ENCODE peak calls at places on chromosomes 1 and 21, in nine cellular contexts. C is H9, G is astrocyte, K is fibroblast of lung, B is Panc1, F is mesothelial cell of epicardium, X is Calu3, S is kidney, R is neural progenitor cell. N is an unnamed sample.

GRCh38 chr21:39047046-39047445 is 136.2 kb downstream of the PSMG1 start:
- DNase-seq in G (no peak), K (no peak), B (no peak), S (no peak), C (no peak), R (no peak), X (no peak), F (no peak), N (no peak)

GRCh38 chr1:24481098-24481497 is 21.5 kb upstream of the RCAN3 start:
- DNase-seq in S (no peak), X (no peak), G (no peak), R (no peak), C (no peak), F (no peak), B (no peak), K (no peak), N (no peak)

GRCh38 chr1:205791568-205792180 is 16.4 kb upstream of the RAB29 start:
- DNase-seq in R (peak), B (peak), S (no peak), X (peak), K (peak), F (no peak), C (peak), G (no peak), N (peak)

GRCh38 chr21:28663111-28663693 is 329.5 kb downstream of the LTN1 start:
- DNase-seq in S (no peak), K (no peak), G (no peak), C (no peak), X (no peak), R (no peak), B (no peak), F (no peak), N (no peak)

GRCh38 chr1:206690516-206690915 is 5.8 kb downstream of the MAPKAPK2 start:
- DNase-seq in K (no peak), R (no peak), F (no peak), B (no peak), G (no peak), C (no peak), X (no peak), S (no peak), N (no peak)

GRCh38 chr1:78918157-78918556 is 88.4 kb downstream of the ADGRL4 start:
- DNase-seq in C (no peak), B (no peak), X (no peak), R (no peak), K (peak), G (peak), S (no peak), F (no peak), N (no peak)

GRCh38 chr1:2311184-2312032 is 79.9 kb downstream of the MORN1 start:
- DNase-seq in X (peak), C (peak), R (peak), S (no peak), K (peak), G (peak), F (peak), B (no peak), N (no peak)

GRCh38 chr1:7425229-7425628 is 345.9 kb upstream of the VAMP3 start:
- DNase-seq in R (no peak), G (no peak), S (peak), B (no peak), K (no peak), X (no peak), F (no peak), C (no peak), N (no peak)

GRCh38 chr1:11952455-11953109 is 18.1 kb downstream of the PLOD1 start:
- DNase-seq in X (no peak), B (no peak), C (no peak), S (no peak), F (no peak), R (no peak), K (no peak), G (no peak), N (peak)

GRCh38 chr1:116666090-116666489 is 1.4 kb downstream of the IGSF3 start:
- DNase-seq in F (no peak), S (no peak), B (no peak), C (no peak), G (no peak), X (no peak), K (no peak), R (peak), N (no peak)

GRCh38 chr1:175124842-175125241 is 57.2 kb downstream of the TNN start:
- DNase-seq in C (no peak), R (no peak), F (no peak), B (no peak), K (peak), X (no peak), G (no peak), S (no peak), N (no peak)

GRCh38 chr1:75099581-75099980 is 34.6 kb upstream of the LHX8 start:
- DNase-seq in C (no peak), S (no peak), X (no peak), R (no peak), G (no peak), K (no peak), F (no peak), B (no peak), N (no peak)

GRCh38 chr1:202691846-202692245 is 18.4 kb downstream of the SYT2 start:
- DNase-seq in C (no peak), F (no peak), X (no peak), B (no peak), G (no peak), K (no peak), S (no peak), R (no peak), N (no peak)

GRCh38 chr1:3306583-3307285 is 147.7 kb upstream of the ARHGEF16 start:
- DNase-seq in K (peak), F (no peak), B (no peak), X (no peak), S (no peak), C (no peak), G (peak), R (no peak), N (no peak)

GRCh38 chr1:155219592-155220031 is 11.1 kb downstream of the MTX1 start:
- DNase-seq in C (peak), S (no peak), R (peak), B (no peak), K (peak), G (no peak), X (no peak), F (no peak), N (peak)

DNA sequence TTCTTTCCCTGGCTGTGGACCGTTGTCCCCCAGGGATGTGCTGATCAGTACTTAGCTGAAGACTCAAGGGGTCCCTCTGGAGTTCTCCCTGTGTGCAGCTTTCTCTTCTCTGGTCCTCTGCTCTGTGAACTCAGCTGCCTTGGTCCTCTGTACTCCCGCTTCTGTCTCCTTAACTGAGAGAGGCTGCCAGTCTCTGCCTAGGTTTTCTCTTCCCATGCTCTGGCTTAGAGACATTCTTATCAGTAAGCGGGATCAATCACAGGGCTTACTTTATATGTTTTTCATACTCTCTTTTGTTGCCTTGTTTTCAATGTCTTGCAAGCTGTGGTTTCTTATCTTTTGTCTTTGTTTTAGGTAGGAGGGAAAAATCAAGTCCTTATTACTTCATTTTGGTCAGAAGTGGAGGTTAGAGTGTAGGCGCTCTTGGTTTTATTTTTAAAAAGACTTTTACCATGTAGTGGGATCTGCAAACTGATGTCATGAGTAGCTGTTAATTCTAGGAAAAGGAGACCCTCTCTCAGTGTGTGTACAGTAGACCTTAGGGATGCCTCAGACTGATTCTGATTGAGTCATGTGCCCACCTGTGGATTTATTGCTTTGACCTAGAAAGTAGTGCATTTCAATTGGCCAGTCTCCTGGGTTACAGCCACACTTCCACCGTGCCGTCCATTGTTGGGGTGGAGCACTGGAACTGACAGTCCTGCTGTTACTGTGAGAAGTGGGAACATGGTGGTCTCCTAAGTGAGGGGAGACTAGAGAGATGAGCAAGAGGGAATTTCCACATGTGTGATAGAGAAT is 46.6 kb downstream of the TTC3 start:
- DNase-seq in F (no peak), B (no peak), R (peak), S (no peak), G (peak), C (peak), K (no peak), X (no peak), N (no peak)
- TF ChIP-seq CTCF in F (no peak), B (peak), R (peak), S (no peak), G (no peak), C (peak), K (no peak), X (no peak), N (no peak)

DNA sequence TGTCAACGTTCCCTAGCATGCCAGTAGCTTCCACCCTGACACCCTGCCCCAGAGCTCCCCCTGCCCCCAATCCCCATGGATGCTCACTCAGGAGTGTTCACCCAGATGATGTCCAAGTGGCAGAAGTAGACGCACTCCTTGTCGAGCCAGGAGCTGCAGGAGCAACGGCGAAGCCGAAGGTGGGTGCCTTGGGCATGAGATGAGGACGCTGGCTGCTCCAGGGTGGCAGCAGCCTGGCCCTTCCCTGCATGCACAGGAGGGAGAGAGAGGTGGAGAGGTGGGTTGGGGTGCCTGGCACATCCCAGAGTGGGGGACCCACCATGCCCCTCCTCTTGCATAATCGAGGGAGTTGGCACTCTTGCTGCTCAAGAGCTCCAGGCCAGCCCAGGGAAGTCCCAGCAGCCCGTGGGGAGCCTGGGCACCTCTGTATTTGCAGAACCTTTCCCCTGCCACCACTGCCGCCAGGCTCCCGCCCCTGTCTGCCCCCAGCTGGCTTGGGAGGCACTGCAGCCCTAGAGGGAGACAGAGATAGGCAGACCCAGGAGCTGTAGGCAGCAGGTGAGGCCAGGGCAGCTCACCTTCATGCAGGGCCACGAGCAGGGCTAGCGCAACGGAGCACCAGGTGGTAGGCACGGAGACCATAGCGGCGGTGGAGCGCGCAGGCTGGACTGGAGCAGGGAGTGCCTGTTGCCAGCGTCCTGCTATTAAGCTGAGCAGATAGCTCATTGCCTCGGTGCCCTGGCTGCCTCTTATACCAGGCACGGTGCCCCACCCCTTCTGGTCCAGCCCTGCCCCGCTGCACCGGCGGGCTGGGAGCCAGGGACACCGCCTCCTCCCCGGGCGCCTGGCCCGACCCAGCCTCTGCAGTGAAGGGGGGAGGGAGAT is at the start of gene EDN2:
- DNase-seq in R (peak), X (peak), G (no peak), K (no peak), S (peak), F (no peak), C (peak), B (no peak), N (no peak)
- TF ChIP-seq CTCF in R (peak), X (peak), G (peak), K (no peak), S (peak), F (no peak), C (peak), B (no peak), N (no peak)

GRCh38 chr1:28893403-28894102 is 20.8 kb upstream of the EPB41 start:
- DNase-seq in G (no peak), B (no peak), C (peak), R (peak), X (no peak), S (peak), F (no peak), K (no peak), N (no peak)
- TF ChIP-seq CTCF in G (peak), B (no peak), C (peak), R (peak), X (no peak), S (no peak), F (no peak), K (peak), N (no peak)

DNA sequence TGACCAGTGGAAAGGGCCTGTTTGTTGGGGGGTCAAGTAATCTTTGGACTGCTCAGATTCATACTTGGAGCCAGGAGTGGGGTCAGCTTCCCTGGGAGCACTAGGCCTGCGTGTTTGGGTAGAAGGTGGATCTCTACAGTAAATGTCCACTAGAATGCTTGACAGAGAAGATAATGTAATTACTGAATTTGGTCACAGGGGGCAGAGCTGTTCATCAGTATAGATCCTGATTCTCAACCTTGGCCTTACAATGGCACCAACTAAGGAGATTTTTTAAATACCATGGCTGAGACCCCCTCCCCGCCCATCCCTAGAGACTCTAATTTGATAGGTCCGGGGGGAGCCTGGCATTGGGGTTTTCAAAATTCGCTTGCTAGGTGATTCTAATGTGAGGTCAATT is 217.5 kb upstream of the PLXNA2 start:
- DNase-seq in B (no peak), G (no peak), R (peak), F (no peak), C (no peak), X (no peak), S (no peak), K (no peak), N (no peak)
- TF ChIP-seq CTCF in B (peak), G (no peak), R (peak), F (peak), C (peak), X (peak), S (no peak), K (no peak), N (no peak)

GRCh38 chr1:33141781-33142180 is 40.1 kb downstream of the TRIM62 start:
- DNase-seq in B (no peak), K (no peak), C (no peak), G (no peak), X (no peak), S (no peak), F (no peak), R (no peak), N (no peak)

GRCh38 chr1:33141216-33141615 is 40.6 kb downstream of the TRIM62 start:
- DNase-seq in G (no peak), F (no peak), C (no peak), X (no peak), R (no peak), B (no peak), S (no peak), K (no peak), N (no peak)

GRCh38 chr1:33137800-33138199 is 44.0 kb downstream of the TRIM62 start:
- DNase-seq in G (no peak), S (peak), F (peak), K (peak), B (no peak), R (peak), C (peak), X (no peak), N (peak)

GRCh38 chr1:33142483-33143065 is 39.3 kb downstream of the TRIM62 start:
- DNase-seq in S (no peak), X (no peak), B (no peak), C (no peak), R (no peak), F (no peak), K (no peak), G (no peak), N (no peak)

GRCh38 chr1:33140153-33141149 is 41.4 kb downstream of the TRIM62 start:
- DNase-seq in K (no peak), S (no peak), F (no peak), R (peak), B (no peak), C (peak), G (no peak), X (no peak), N (no peak)
- TF ChIP-seq CTCF in K (no peak), S (no peak), F (no peak), R (no peak), B (peak), C (peak), G (no peak), X (no peak), N (no peak)

GRCh38 chr1:235199441-235199840 is 38.4 kb upstream of the RBM34 start:
- DNase-seq in R (peak), G (peak), X (no peak), B (no peak), C (peak), S (no peak), K (peak), F (no peak), N (no peak)
- TF ChIP-seq CTCF in R (peak), G (peak), X (no peak), B (no peak), C (peak), S (peak), K (peak), F (no peak), N (no peak)

GRCh38 chr21:33894736-33895288 is 20.8 kb downstream of the ATP5PO start:
- DNase-seq in S (peak), G (peak), C (peak), F (peak), K (peak), R (peak), B (no peak), X (peak), N (no peak)
- TF ChIP-seq CTCF in S (peak), G (peak), C (peak), F (peak), K (peak), R (peak), B (peak), X (peak), N (no peak)

GRCh38 chr21:46324390-46325072 is 575 bp downstream of the PCNT start:
- DNase-seq in R (peak), G (peak), X (peak), C (peak), F (peak), S (peak), B (no peak), K (peak), N (peak)
- TF ChIP-seq CTCF in R (no peak), G (no peak), X (no peak), C (no peak), F (no peak), S (no peak), B (no peak), K (no peak), N (no peak)

N was measured in natural killer cell.